ENCODE peak calls at places on chromosome 9, in eight cellular contexts. W is epithelial cell of prostate; E is hypothalamus; M is NCI-H1105; P is ELR; R is T-helper 1 cell; B is EL; G is stimulated activated CD4-positive, alpha-beta T cell treated with anti-CD3 and anti-CD28 coated beads, Interleukin-4, amount 100 ng/mL, for 4 hours. Y is an unnamed sample.

GRCh38 chr9:136773386-136774044 is 9.2 kb upstream of the LCN15 start:
- DNase-seq in W (no peak), E (no peak), M (no peak), P (peak), R (no peak), B (peak), G (no peak), Y (no peak)

GRCh38 chr9:133609311-133610098 is at the start of gene FAM163B:
- DNase-seq in W (no peak), E (no peak), M (no peak), P (no peak), R (no peak), B (no peak), G (peak), Y (no peak)

GRCh38 chr9:68750786-68751185 is 45.7 kb downstream of the PIP5K1B start:
- DNase-seq in W (no peak), E (no peak), M (no peak), P (no peak), R (no peak), B (no peak), G (no peak), Y (no peak)

GRCh38 chr9:136621019-136621733 is 41.5 kb upstream of the EGFL7 start:
- DNase-seq in W (no peak), E (no peak), M (no peak), P (no peak), R (no peak), B (no peak), G (no peak), Y (no peak)

GRCh38 chr9:91477106-91477505 is 53.5 kb upstream of the NFIL3 start:
- DNase-seq in W (no peak), E (no peak), M (no peak), P (no peak), R (no peak), B (no peak), G (no peak), Y (no peak)

GRCh38 chr9:136920069-136920468 is 24.5 kb downstream of the FBXW5 start:
- DNase-seq in W (no peak), E (no peak), M (no peak), P (no peak), R (no peak), B (no peak), G (no peak), Y (no peak)

GRCh38 chr9:111674319-111674718 is 12.9 kb downstream of the GNG10 start:
- DNase-seq in W (no peak), E (no peak), M (no peak), P (no peak), R (no peak), B (no peak), G (no peak), Y (no peak)

GRCh38 chr9:110207071-110207923 is 662 bp downstream of the C9orf152 start:
- DNase-seq in W (no peak), E (no peak), M (no peak), P (no peak), R (no peak), B (no peak), G (no peak), Y (no peak)

GRCh38 chr9:33263936-33264472 is 504 bp downstream of the BAG1 start:
- DNase-seq in W (no peak), E (peak), M (no peak), P (peak), R (peak), B (peak), G (peak), Y (no peak)

GRCh38 chr9:107789001-107789710 is 299.6 kb upstream of the KLF4 start:
- DNase-seq in W (no peak), E (no peak), M (no peak), P (no peak), R (no peak), B (no peak), G (no peak), Y (no peak)

GRCh38 chr9:35538361-35539234 is 48.7 kb downstream of the RUSC2 start:
- DNase-seq in W (no peak), E (peak), M (no peak), P (peak), R (no peak), B (peak), G (no peak), Y (no peak)

GRCh38 chr9:127980056-127980705 is 608 bp downstream of the EEIG1 start:
- DNase-seq in W (no peak), E (no peak), M (no peak), P (peak), R (peak), B (peak), G (peak), Y (no peak)